ENCODE peak calls at places on chromosomes 1 and 21, in nine cellular contexts. P is cardiac fibroblast; D is GM04503; I is naive thymus-derived CD4-positive, alpha-beta T cell; W is mesothelial cell of epicardium; G is tibial artery; E is NCI-H1694; S is T-helper 1 cell; L is NAMALWA. J is an unnamed sample.

GRCh38 chr1:215045647-215046308 is 36.8 kb upstream of the KCNK2 start:
- DNase-seq in P (no peak), D (peak; percentile 71), I (no peak), W (no peak), G (no peak), E (no peak), S (no peak), L (no peak), J (no peak)

GRCh38 chr1:61642475-61643232 is 82.3 kb downstream of the TM2D1 start:
- DNase-seq in P (no peak), D (no peak), I (no peak), W (no peak), G (no peak), E (no peak), S (no peak), L (no peak), J (peak; percentile 8)

GRCh38 chr1:162094271-162094670 is 24.8 kb downstream of the NOS1AP start:
- DNase-seq in P (no peak), D (peak; percentile 22), I (no peak), W (no peak), G (no peak), E (peak; percentile 22), S (no peak), L (no peak), J (no peak)

GRCh38 chr1:106080608-106081325 is 975.7 kb upstream of the PRMT6 start:
- DNase-seq in P (no peak), D (no peak), I (no peak), W (no peak), G (no peak), E (no peak), S (no peak), L (no peak), J (no peak)

GRCh38 chr1:174788981-174789380 is 210.8 kb upstream of the CACYBP start:
- DNase-seq in P (peak; percentile 87), D (peak; percentile 80), I (no peak), W (no peak), G (no peak), E (no peak), S (no peak), L (no peak), J (no peak)

GRCh38 chr1:40841602-40842001 is 20.6 kb downstream of the CITED4 start:
- DNase-seq in P (no peak), D (no peak), I (no peak), W (no peak), G (no peak), E (no peak), S (no peak), L (no peak), J (no peak)

GRCh38 chr21:32710069-32710784 is 17.6 kb downstream of the SYNJ1 start:
- DNase-seq in P (no peak), D (no peak), I (no peak), W (no peak), G (no peak), E (no peak), S (no peak), L (no peak), J (no peak)

GRCh38 chr1:158248122-158248521 is 6.1 kb upstream of the CD1A start:
- DNase-seq in P (no peak), D (no peak), I (peak; percentile 62), W (no peak), G (peak; percentile 34), E (no peak), S (peak; percentile 26), L (peak; percentile 68), J (no peak)

GRCh38 chr1:87134625-87135024 is 194.1 kb upstream of the LMO4 start:
- DNase-seq in P (no peak), D (no peak), I (no peak), W (no peak), G (peak; percentile 45), E (no peak), S (no peak), L (no peak), J (no peak)

GRCh38 chr1:15542685-15543588 is 16.3 kb downstream of the DNAJC16 start:
- DNase-seq in P (no peak), D (no peak), I (no peak), W (no peak), G (no peak), E (no peak), S (no peak), L (no peak), J (no peak)

GRCh38 chr1:42756956-42757891 is 9.6 kb downstream of the P3H1 start:
- DNase-seq in P (peak; percentile 78), D (no peak), I (peak; percentile 23), W (no peak), G (no peak), E (peak; percentile 55), S (no peak), L (peak; percentile 78), J (peak; percentile 59)

GRCh38 chr1:91650764-91651163 is 150.1 kb downstream of the CDC7 start:
- DNase-seq in P (peak; percentile 99), D (peak; percentile 99), I (no peak), W (no peak), G (peak; percentile 93), E (peak; percentile 4), S (no peak), L (no peak), J (no peak)

GRCh38 chr1:149899460-149900284 is at the start of gene BOLA1:
- DNase-seq in P (peak; percentile 93), D (peak; percentile 62), I (peak; percentile 71), W (peak; percentile 87), G (peak; percentile 92), E (peak; percentile 51), S (peak; percentile 78), L (peak; percentile 96), J (peak; percentile 96)

GRCh38 chr1:175277778-175278177 is 85.2 kb upstream of the KIAA0040 start:
- DNase-seq in P (no peak), D (no peak), I (no peak), W (no peak), G (peak; percentile 29), E (no peak), S (no peak), L (no peak), J (no peak)

GRCh38 chr21:14686466-14687276 is 140.6 kb upstream of the SAMSN1 start:
- DNase-seq in P (peak; percentile 74), D (no peak), I (no peak), W (no peak), G (no peak), E (no peak), S (no peak), L (peak; percentile 31), J (peak; percentile 15)

GRCh38 chr1:150259758-150260669 is 2.4 kb downstream of the CA14 start:
- DNase-seq in P (no peak), D (no peak), I (no peak), W (peak; percentile 66), G (no peak), E (no peak), S (no peak), L (no peak), J (peak; percentile 26)

GRCh38 chr1:101257500-101258325 is 20.9 kb downstream of the S1PR1 start:
- DNase-seq in P (no peak), D (no peak), I (no peak), W (no peak), G (no peak), E (no peak), S (peak; percentile 16), L (no peak), J (no peak)

GRCh38 chr1:212167098-212167497 is 118.1 kb upstream of the PPP2R5A start:
- DNase-seq in P (peak; percentile 69), D (peak; percentile 80), I (no peak), W (no peak), G (no peak), E (no peak), S (no peak), L (no peak), J (no peak)

GRCh38 chr1:94302497-94302896 is 65.1 kb upstream of the ARHGAP29 start:
- DNase-seq in P (no peak), D (no peak), I (no peak), W (no peak), G (no peak), E (no peak), S (no peak), L (no peak), J (no peak)

GRCh38 chr1:23639460-23639859 is 52.1 kb upstream of the RPL11 start:
- DNase-seq in P (no peak), D (no peak), I (no peak), W (no peak), G (no peak), E (no peak), S (no peak), L (peak; percentile 28), J (no peak)

GRCh38 chr1:192811594-192812239 is 2.9 kb downstream of the RGS2 start:
- DNase-seq in P (no peak), D (no peak), I (no peak), W (no peak), G (no peak), E (no peak), S (no peak), L (peak; percentile 18), J (no peak)

GRCh38 chr1:223183268-223183862 is 40.3 kb upstream of the TLR5 start:
- DNase-seq in P (no peak), D (no peak), I (no peak), W (no peak), G (no peak), E (no peak), S (no peak), L (no peak), J (no peak)

GRCh38 chr1:49397086-49397485 is 620.4 kb upstream of the BEND5 start:
- DNase-seq in P (no peak), D (no peak), I (no peak), W (no peak), G (no peak), E (no peak), S (no peak), L (no peak), J (no peak)

GRCh38 chr1:243851129-243851756 is 1.2 kb upstream of the AKT3 start:
- DNase-seq in P (peak; percentile 46), D (no peak), I (no peak), W (no peak), G (no peak), E (peak; percentile 100), S (no peak), L (no peak), J (no peak)

GRCh38 chr1:71859806-71860205 is 422.5 kb downstream of the NEGR1 start:
- DNase-seq in P (no peak), D (no peak), I (no peak), W (no peak), G (no peak), E (no peak), S (no peak), L (no peak), J (no peak)

GRCh38 chr21:45455321-45456013 is 50.5 kb downstream of the COL18A1 start:
- DNase-seq in P (peak; percentile 35), D (no peak), I (no peak), W (no peak), G (no peak), E (no peak), S (no peak), L (no peak), J (no peak)

GRCh38 chr1:41395599-41395956 is 34.3 kb downstream of the FOXO6 start:
- DNase-seq in P (no peak), D (no peak), I (no peak), W (no peak), G (no peak), E (no peak), S (no peak), L (no peak), J (no peak)

GRCh38 chr1:26861889-26862371 is 1.0 kb upstream of the SFN start:
- DNase-seq in P (peak; percentile 63), D (no peak), I (no peak), W (no peak), G (no peak), E (no peak), S (no peak), L (no peak), J (no peak)

GRCh38 chr1:146032613-146033219 is 11.2 kb upstream of the HJV start:
- DNase-seq in P (peak; percentile 72), D (no peak), I (no peak), W (no peak), G (no peak), E (peak; percentile 17), S (no peak), L (peak; percentile 91), J (no peak)

GRCh38 chr21:46189959-46190490 is 5.8 kb upstream of the SPATC1L start:
- DNase-seq in P (no peak), D (no peak), I (no peak), W (no peak), G (no peak), E (no peak), S (no peak), L (no peak), J (no peak)

GRCh38 chr1:112713466-112714312 is 1.4 kb downstream of the PPM1J start:
- DNase-seq in P (no peak), D (no peak), I (no peak), W (no peak), G (peak; percentile 33), E (no peak), S (no peak), L (peak; percentile 79), J (no peak)